ENCODE peak calls at places on chromosomes 3 and 15, in ten cellular contexts. Q is lower lobe of right lung; D is type B pancreatic cell; Z is fibroblast of mammary gland; K is endodermal cell; L is mucosa of descending colon; N is mesothelial cell of epicardium; X is right lobe of liver; E is CD8-positive, alpha-beta T cell; T is cardiac muscle cell. J is an unnamed sample.

GRCh38 chr3:17333893-17334292 is 408.5 kb downstream of the TBC1D5 start:
- DNase-seq in Q (no peak), D (no peak), Z (no peak), K (no peak), L (no peak), N (no peak), X (no peak), E (no peak), T (no peak), J (no peak)

GRCh38 chr15:62928996-62929350 is 113.6 kb upstream of the TPM1 start:
- DNase-seq in Q (no peak), D (no peak), Z (peak; percentile 90), K (no peak), L (no peak), N (no peak), X (no peak), E (no peak), T (no peak), J (no peak)

GRCh38 chr3:141266186-141266585 is 34.6 kb downstream of the PXYLP1 start:
- DNase-seq in Q (no peak), D (peak; percentile 57), Z (no peak), K (no peak), L (no peak), N (no peak), X (no peak), E (no peak), T (no peak), J (no peak)

GRCh38 chr15:70632079-70632850 is 131.1 kb downstream of the UACA start:
- DNase-seq in Q (no peak), D (no peak), Z (peak; percentile 39), K (no peak), L (no peak), N (no peak), X (no peak), E (no peak), T (no peak), J (no peak)

GRCh38 chr15:82960766-82961165 is 8.2 kb upstream of the HOMER2 start:
- DNase-seq in Q (no peak), D (no peak), Z (no peak), K (no peak), L (no peak), N (no peak), X (no peak), E (no peak), T (no peak), J (no peak)

GRCh38 chr3:181985386-181985785 is 273.7 kb downstream of the SOX2 start:
- DNase-seq in Q (no peak), D (no peak), Z (no peak), K (no peak), L (no peak), N (no peak), X (no peak), E (no peak), T (no peak), J (no peak)

GRCh38 chr15:62393196-62393595 is 228.1 kb upstream of the C2CD4B start:
- DNase-seq in Q (no peak), D (no peak), Z (peak; percentile 64), K (no peak), L (no peak), N (no peak), X (no peak), E (no peak), T (no peak), J (no peak)

GRCh38 chr15:62462268-62462667 is 297.2 kb upstream of the C2CD4B start:
- DNase-seq in Q (no peak), D (no peak), Z (no peak), K (no peak), L (no peak), N (no peak), X (no peak), E (no peak), T (no peak), J (no peak)

GRCh38 chr3:195881276-195881988 is 26.9 kb downstream of the TNK2 start:
- DNase-seq in Q (no peak), D (no peak), Z (no peak), K (no peak), L (no peak), N (no peak), X (no peak), E (no peak), T (no peak), J (peak; percentile 41)

GRCh38 chr3:189839576-189839975 is 208.4 kb downstream of the TP63 start:
- DNase-seq in Q (no peak), D (no peak), Z (peak; percentile 77), K (no peak), L (no peak), N (no peak), X (no peak), E (no peak), T (peak; percentile 86), J (no peak)

GRCh38 chr3:47578119-47578630 is 490 bp downstream of the CSPG5 start:
- DNase-seq in Q (peak; percentile 60), D (no peak), Z (no peak), K (peak; percentile 89), L (peak; percentile 21), N (no peak), X (peak; percentile 42), E (no peak), T (no peak), J (no peak)

GRCh38 chr15:101497017-101497416 is 7.5 kb upstream of the PCSK6 start:
- DNase-seq in Q (no peak), D (no peak), Z (no peak), K (no peak), L (no peak), N (no peak), X (no peak), E (no peak), T (no peak), J (no peak)

GRCh38 chr15:101498731-101499480 is 9.4 kb upstream of the PCSK6 start:
- DNase-seq in Q (no peak), D (no peak), Z (no peak), K (peak; percentile 36), L (no peak), N (no peak), X (no peak), E (no peak), T (no peak), J (no peak)

GRCh38 chr15:101496198-101496986 is 6.9 kb upstream of the PCSK6 start:
- DNase-seq in Q (no peak), D (no peak), Z (no peak), K (no peak), L (peak; percentile 72), N (no peak), X (no peak), E (no peak), T (no peak), J (no peak)

GRCh38 chr15:101497484-101498034 is 8.1 kb upstream of the PCSK6 start:
- DNase-seq in Q (no peak), D (no peak), Z (no peak), K (no peak), L (peak; percentile 72), N (no peak), X (no peak), E (no peak), T (no peak), J (no peak)

DNA sequence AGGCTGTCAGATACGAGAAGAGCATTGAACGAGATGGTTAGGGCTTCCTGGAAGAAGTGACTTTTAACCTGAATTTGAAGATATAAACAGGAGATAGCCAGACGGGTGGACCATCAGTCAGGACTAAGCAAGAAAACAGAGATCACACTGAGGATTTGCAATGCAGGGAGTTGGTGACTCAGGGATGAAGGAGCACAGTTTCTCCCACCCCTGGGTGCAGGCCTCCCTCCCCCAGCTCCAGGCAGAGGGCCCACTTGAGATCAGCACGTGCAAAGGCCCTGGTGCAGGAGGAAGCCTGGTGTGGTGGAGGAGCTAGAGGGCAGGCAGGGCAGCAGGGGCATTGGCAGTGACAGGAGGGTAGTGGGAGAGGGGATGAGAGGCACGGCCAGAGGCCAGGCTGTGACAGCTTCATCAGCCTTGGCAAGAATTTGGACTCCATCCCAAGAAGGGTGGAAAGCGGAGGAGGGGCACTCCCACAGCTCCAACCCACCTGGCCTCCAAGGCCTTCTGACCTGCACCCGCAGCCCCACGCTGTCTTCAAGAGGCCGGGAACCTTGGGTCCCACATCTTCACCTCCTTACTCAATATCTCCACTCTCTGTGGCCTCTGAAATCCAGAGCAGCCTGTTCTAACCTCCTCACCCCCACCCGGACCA is 8.7 kb upstream of the PCSK6 start:
- DNase-seq in Q (no peak), D (no peak), Z (no peak), K (no peak), L (no peak), N (no peak), X (no peak), E (no peak), T (no peak), J (no peak)
- TF ChIP-seq CTCF in Q (no peak), D (no peak), Z (no peak), K (no peak), L (no peak), N (no peak), X (no peak), E (no peak), T (no peak), J (no peak)

DNA sequence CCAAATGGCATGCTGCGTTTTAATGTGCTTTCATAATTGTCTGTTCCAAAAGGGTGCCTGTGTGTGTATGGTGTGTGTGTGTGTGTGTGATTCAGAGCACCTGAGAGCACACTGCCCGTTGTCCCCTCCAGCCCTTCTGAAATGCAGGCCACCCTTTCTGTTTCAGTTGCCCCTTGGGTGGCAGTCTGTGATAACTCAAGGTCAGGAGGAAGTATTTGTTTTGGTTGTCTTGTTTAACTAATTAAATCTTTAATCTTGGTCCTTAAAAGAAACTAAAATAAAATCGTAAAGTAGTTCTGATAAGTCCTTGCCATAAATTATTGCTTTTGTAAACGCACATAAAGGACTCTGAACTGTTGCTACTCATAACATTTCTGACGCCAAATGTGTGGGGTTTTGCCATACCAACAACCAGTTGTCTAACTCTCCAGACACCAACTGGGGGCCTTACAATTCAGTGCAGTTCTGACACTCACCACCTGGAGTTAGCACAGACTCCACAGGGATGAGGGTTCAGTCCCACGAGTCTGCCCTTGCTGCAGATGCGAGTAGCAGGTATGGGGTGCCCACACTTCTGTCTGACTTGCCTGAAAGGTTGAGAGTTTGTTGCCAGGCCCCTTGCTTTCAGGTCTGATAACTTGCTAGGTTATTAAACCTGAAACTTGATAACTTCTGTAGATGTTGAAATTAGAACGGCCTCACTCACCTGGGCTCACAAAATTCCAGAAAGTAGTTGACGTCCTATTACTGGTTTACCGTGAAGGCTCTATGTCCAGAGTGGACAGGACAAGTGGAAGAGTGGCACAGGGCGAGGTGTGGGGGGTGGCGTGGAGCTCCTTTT is 157.3 kb downstream of the IGF1R start:
- DNase-seq in Q (no peak), D (no peak), Z (no peak), K (peak; percentile 63), L (peak; percentile 41), N (no peak), X (no peak), E (no peak), T (no peak), J (no peak)
- TF ChIP-seq CTCF in Q (no peak), D (peak; percentile 58), Z (no peak), K (peak; percentile 63), L (no peak), N (peak; percentile 41), X (no peak), E (no peak), T (peak; percentile 5), J (peak; percentile 40)

GRCh38 chr3:78481050-78481449 is 1286.7 kb downstream of the ROBO1 start:
- DNase-seq in Q (no peak), D (no peak), Z (no peak), K (no peak), L (no peak), N (no peak), X (no peak), E (no peak), T (no peak), J (no peak)
- TF ChIP-seq CTCF in Q (no peak), D (no peak), Z (no peak), K (no peak), L (no peak), N (no peak), X (no peak), E (no peak), T (no peak), J (no peak)

GRCh38 chr3:78029775-78030174 is 989.9 kb downstream of the ROBO2 start:
- DNase-seq in Q (no peak), D (no peak), Z (no peak), K (peak; percentile 62), L (no peak), N (no peak), X (peak; percentile 16), E (no peak), T (no peak), J (peak; percentile 82)
- TF ChIP-seq CTCF in Q (no peak), D (no peak), Z (no peak), K (peak; percentile 37), L (no peak), N (no peak), X (no peak), E (no peak), T (no peak), J (peak; percentile 13)